ENCODE peak calls at places on chromosomes 1 and 21, in nine cellular contexts. One of them, this sample, is unnamed.

GRCh38 chr1:43549921-43550597 is 19.4 kb downstream of the PTPRF start:
- DNase-seq in EL: no peak
- DNase-seq in transverse colon: peak
- DNase-seq in Kasumi-1: no peak
- DNase-seq in ACHN: no peak
- DNase-seq in MCF 10A: peak
- DNase-seq in choroid plexus epithelial cell: no peak
- DNase-seq in NCI-H748 treated with DMSO at 0.1 percent for 48 hours: peak
- DNase-seq in stimulated activated CD4-positive, alpha-beta T cell treated with anti-CD3 and anti-CD28 coated beads, Interleukin-4, amount 100 ng/mL, for 48 hours: no peak
- DNase-seq in this sample: peak

GRCh38 chr1:70034403-70034802 is 171.0 kb downstream of the LRRC40 start:
- DNase-seq in EL: peak
- DNase-seq in transverse colon: no peak
- DNase-seq in Kasumi-1: peak
- DNase-seq in ACHN: peak
- DNase-seq in MCF 10A: peak
- DNase-seq in choroid plexus epithelial cell: peak
- DNase-seq in NCI-H748 treated with DMSO at 0.1 percent for 48 hours: peak
- DNase-seq in stimulated activated CD4-positive, alpha-beta T cell treated with anti-CD3 and anti-CD28 coated beads, Interleukin-4, amount 100 ng/mL, for 48 hours: no peak
- DNase-seq in this sample: peak

GRCh38 chr1:92834617-92835016 is 2.8 kb downstream of the RPL5 start:
- DNase-seq in EL: no peak
- DNase-seq in transverse colon: no peak
- DNase-seq in Kasumi-1: no peak
- DNase-seq in ACHN: no peak
- DNase-seq in MCF 10A: no peak
- DNase-seq in choroid plexus epithelial cell: no peak
- DNase-seq in NCI-H748 treated with DMSO at 0.1 percent for 48 hours: no peak
- DNase-seq in stimulated activated CD4-positive, alpha-beta T cell treated with anti-CD3 and anti-CD28 coated beads, Interleukin-4, amount 100 ng/mL, for 48 hours: no peak
- DNase-seq in this sample: no peak

GRCh38 chr1:179099891-179100290 is 18.0 kb downstream of the TOR3A start:
- DNase-seq in EL: no peak
- DNase-seq in transverse colon: no peak
- DNase-seq in Kasumi-1: no peak
- DNase-seq in ACHN: no peak
- DNase-seq in MCF 10A: no peak
- DNase-seq in choroid plexus epithelial cell: no peak
- DNase-seq in NCI-H748 treated with DMSO at 0.1 percent for 48 hours: no peak
- DNase-seq in stimulated activated CD4-positive, alpha-beta T cell treated with anti-CD3 and anti-CD28 coated beads, Interleukin-4, amount 100 ng/mL, for 48 hours: no peak
- DNase-seq in this sample: no peak

GRCh38 chr21:33566514-33566913 is 22.0 kb downstream of the DONSON start:
- DNase-seq in EL: no peak
- DNase-seq in transverse colon: no peak
- DNase-seq in Kasumi-1: no peak
- DNase-seq in ACHN: no peak
- DNase-seq in MCF 10A: no peak
- DNase-seq in choroid plexus epithelial cell: no peak
- DNase-seq in NCI-H748 treated with DMSO at 0.1 percent for 48 hours: no peak
- DNase-seq in stimulated activated CD4-positive, alpha-beta T cell treated with anti-CD3 and anti-CD28 coated beads, Interleukin-4, amount 100 ng/mL, for 48 hours: no peak
- DNase-seq in this sample: no peak

GRCh38 chr1:230493264-230493663 is 67.1 kb upstream of the PGBD5 start:
- DNase-seq in EL: no peak
- DNase-seq in transverse colon: no peak
- DNase-seq in Kasumi-1: no peak
- DNase-seq in ACHN: no peak
- DNase-seq in MCF 10A: no peak
- DNase-seq in choroid plexus epithelial cell: no peak
- DNase-seq in NCI-H748 treated with DMSO at 0.1 percent for 48 hours: no peak
- DNase-seq in stimulated activated CD4-positive, alpha-beta T cell treated with anti-CD3 and anti-CD28 coated beads, Interleukin-4, amount 100 ng/mL, for 48 hours: no peak
- DNase-seq in this sample: no peak

GRCh38 chr1:58109646-58110200 is 436.8 kb downstream of the OMA1 start:
- DNase-seq in EL: no peak
- DNase-seq in transverse colon: no peak
- DNase-seq in Kasumi-1: no peak
- DNase-seq in ACHN: no peak
- DNase-seq in MCF 10A: no peak
- DNase-seq in choroid plexus epithelial cell: no peak
- DNase-seq in NCI-H748 treated with DMSO at 0.1 percent for 48 hours: no peak
- DNase-seq in stimulated activated CD4-positive, alpha-beta T cell treated with anti-CD3 and anti-CD28 coated beads, Interleukin-4, amount 100 ng/mL, for 48 hours: no peak
- DNase-seq in this sample: no peak

GRCh38 chr1:239185245-239185619 is 201.1 kb upstream of the CHRM3 start:
- DNase-seq in EL: no peak
- DNase-seq in transverse colon: no peak
- DNase-seq in Kasumi-1: no peak
- DNase-seq in ACHN: no peak
- DNase-seq in MCF 10A: no peak
- DNase-seq in choroid plexus epithelial cell: no peak
- DNase-seq in NCI-H748 treated with DMSO at 0.1 percent for 48 hours: no peak
- DNase-seq in stimulated activated CD4-positive, alpha-beta T cell treated with anti-CD3 and anti-CD28 coated beads, Interleukin-4, amount 100 ng/mL, for 48 hours: no peak
- DNase-seq in this sample: no peak

GRCh38 chr1:202615501-202616354 is 94.5 kb downstream of the SYT2 start:
- DNase-seq in EL: peak
- DNase-seq in transverse colon: peak
- DNase-seq in Kasumi-1: peak
- DNase-seq in ACHN: peak
- DNase-seq in MCF 10A: peak
- DNase-seq in choroid plexus epithelial cell: peak
- DNase-seq in NCI-H748 treated with DMSO at 0.1 percent for 48 hours: no peak
- DNase-seq in stimulated activated CD4-positive, alpha-beta T cell treated with anti-CD3 and anti-CD28 coated beads, Interleukin-4, amount 100 ng/mL, for 48 hours: no peak
- DNase-seq in this sample: peak

GRCh38 chr1:100530901-100531487 is 6.9 kb upstream of the GPR88 start:
- DNase-seq in EL: peak
- DNase-seq in transverse colon: peak
- DNase-seq in Kasumi-1: peak
- DNase-seq in ACHN: no peak
- DNase-seq in MCF 10A: peak
- DNase-seq in choroid plexus epithelial cell: peak
- DNase-seq in NCI-H748 treated with DMSO at 0.1 percent for 48 hours: no peak
- DNase-seq in stimulated activated CD4-positive, alpha-beta T cell treated with anti-CD3 and anti-CD28 coated beads, Interleukin-4, amount 100 ng/mL, for 48 hours: no peak
- DNase-seq in this sample: peak

GRCh38 chr1:83796409-83796808 is 202.5 kb downstream of the TTLL7 start:
- DNase-seq in EL: no peak
- DNase-seq in transverse colon: no peak
- DNase-seq in Kasumi-1: no peak
- DNase-seq in ACHN: no peak
- DNase-seq in MCF 10A: no peak
- DNase-seq in choroid plexus epithelial cell: peak
- DNase-seq in NCI-H748 treated with DMSO at 0.1 percent for 48 hours: no peak
- DNase-seq in stimulated activated CD4-positive, alpha-beta T cell treated with anti-CD3 and anti-CD28 coated beads, Interleukin-4, amount 100 ng/mL, for 48 hours: no peak
- DNase-seq in this sample: no peak

GRCh38 chr21:42255825-42256224 is 36.9 kb downstream of the ABCG1 start:
- DNase-seq in EL: no peak
- DNase-seq in transverse colon: no peak
- DNase-seq in Kasumi-1: no peak
- DNase-seq in ACHN: no peak
- DNase-seq in MCF 10A: no peak
- DNase-seq in choroid plexus epithelial cell: no peak
- DNase-seq in NCI-H748 treated with DMSO at 0.1 percent for 48 hours: no peak
- DNase-seq in stimulated activated CD4-positive, alpha-beta T cell treated with anti-CD3 and anti-CD28 coated beads, Interleukin-4, amount 100 ng/mL, for 48 hours: no peak
- DNase-seq in this sample: no peak

GRCh38 chr1:37958690-37959089 is 11.8 kb upstream of the INPP5B start:
- DNase-seq in EL: peak
- DNase-seq in transverse colon: no peak
- DNase-seq in Kasumi-1: no peak
- DNase-seq in ACHN: peak
- DNase-seq in MCF 10A: no peak
- DNase-seq in choroid plexus epithelial cell: peak
- DNase-seq in NCI-H748 treated with DMSO at 0.1 percent for 48 hours: no peak
- DNase-seq in stimulated activated CD4-positive, alpha-beta T cell treated with anti-CD3 and anti-CD28 coated beads, Interleukin-4, amount 100 ng/mL, for 48 hours: no peak
- DNase-seq in this sample: peak

GRCh38 chr1:109240158-109241152 is 8.9 kb upstream of the CELSR2 start:
- DNase-seq in EL: peak
- DNase-seq in transverse colon: peak
- DNase-seq in Kasumi-1: peak
- DNase-seq in ACHN: no peak
- DNase-seq in MCF 10A: peak
- DNase-seq in choroid plexus epithelial cell: peak
- DNase-seq in NCI-H748 treated with DMSO at 0.1 percent for 48 hours: no peak
- DNase-seq in stimulated activated CD4-positive, alpha-beta T cell treated with anti-CD3 and anti-CD28 coated beads, Interleukin-4, amount 100 ng/mL, for 48 hours: no peak
- DNase-seq in this sample: no peak

GRCh38 chr21:46368533-46369285 is 44.8 kb downstream of the PCNT start:
- DNase-seq in EL: no peak
- DNase-seq in transverse colon: no peak
- DNase-seq in Kasumi-1: peak
- DNase-seq in ACHN: no peak
- DNase-seq in MCF 10A: no peak
- DNase-seq in choroid plexus epithelial cell: peak
- DNase-seq in NCI-H748 treated with DMSO at 0.1 percent for 48 hours: no peak
- DNase-seq in stimulated activated CD4-positive, alpha-beta T cell treated with anti-CD3 and anti-CD28 coated beads, Interleukin-4, amount 100 ng/mL, for 48 hours: peak
- DNase-seq in this sample: no peak

GRCh38 chr1:109914587-109915240 is 4.1 kb downstream of the CSF1 start:
- DNase-seq in EL: peak
- DNase-seq in transverse colon: no peak
- DNase-seq in Kasumi-1: no peak
- DNase-seq in ACHN: no peak
- DNase-seq in MCF 10A: peak
- DNase-seq in choroid plexus epithelial cell: peak
- DNase-seq in NCI-H748 treated with DMSO at 0.1 percent for 48 hours: no peak
- DNase-seq in stimulated activated CD4-positive, alpha-beta T cell treated with anti-CD3 and anti-CD28 coated beads, Interleukin-4, amount 100 ng/mL, for 48 hours: no peak
- DNase-seq in this sample: no peak

GRCh38 chr1:74505889-74506288 is 6.5 kb downstream of the LRRC53 start:
- DNase-seq in EL: no peak
- DNase-seq in transverse colon: no peak
- DNase-seq in Kasumi-1: no peak
- DNase-seq in ACHN: no peak
- DNase-seq in MCF 10A: no peak
- DNase-seq in choroid plexus epithelial cell: no peak
- DNase-seq in NCI-H748 treated with DMSO at 0.1 percent for 48 hours: peak
- DNase-seq in stimulated activated CD4-positive, alpha-beta T cell treated with anti-CD3 and anti-CD28 coated beads, Interleukin-4, amount 100 ng/mL, for 48 hours: no peak
- DNase-seq in this sample: no peak

GRCh38 chr1:193325771-193326170 is 139.4 kb upstream of the B3GALT2 start:
- DNase-seq in EL: peak
- DNase-seq in transverse colon: no peak
- DNase-seq in Kasumi-1: no peak
- DNase-seq in ACHN: peak
- DNase-seq in MCF 10A: no peak
- DNase-seq in choroid plexus epithelial cell: no peak
- DNase-seq in NCI-H748 treated with DMSO at 0.1 percent for 48 hours: no peak
- DNase-seq in stimulated activated CD4-positive, alpha-beta T cell treated with anti-CD3 and anti-CD28 coated beads, Interleukin-4, amount 100 ng/mL, for 48 hours: no peak
- DNase-seq in this sample: no peak

GRCh38 chr1:170886460-170886859 is 48.9 kb upstream of the MROH9 start:
- DNase-seq in EL: no peak
- DNase-seq in transverse colon: peak
- DNase-seq in Kasumi-1: no peak
- DNase-seq in ACHN: no peak
- DNase-seq in MCF 10A: no peak
- DNase-seq in choroid plexus epithelial cell: no peak
- DNase-seq in NCI-H748 treated with DMSO at 0.1 percent for 48 hours: no peak
- DNase-seq in stimulated activated CD4-positive, alpha-beta T cell treated with anti-CD3 and anti-CD28 coated beads, Interleukin-4, amount 100 ng/mL, for 48 hours: no peak
- DNase-seq in this sample: no peak

GRCh38 chr21:33238146-33238545 is 8.4 kb downstream of the IFNAR2 start:
- DNase-seq in EL: peak
- DNase-seq in transverse colon: no peak
- DNase-seq in Kasumi-1: no peak
- DNase-seq in ACHN: no peak
- DNase-seq in MCF 10A: no peak
- DNase-seq in choroid plexus epithelial cell: no peak
- DNase-seq in NCI-H748 treated with DMSO at 0.1 percent for 48 hours: no peak
- DNase-seq in stimulated activated CD4-positive, alpha-beta T cell treated with anti-CD3 and anti-CD28 coated beads, Interleukin-4, amount 100 ng/mL, for 48 hours: no peak
- DNase-seq in this sample: no peak

GRCh38 chr1:220708929-220709801 is 19.0 kb downstream of the C1orf115 start:
- DNase-seq in EL: no peak
- DNase-seq in transverse colon: peak
- DNase-seq in Kasumi-1: no peak
- DNase-seq in ACHN: no peak
- DNase-seq in MCF 10A: no peak
- DNase-seq in choroid plexus epithelial cell: no peak
- DNase-seq in NCI-H748 treated with DMSO at 0.1 percent for 48 hours: no peak
- DNase-seq in stimulated activated CD4-positive, alpha-beta T cell treated with anti-CD3 and anti-CD28 coated beads, Interleukin-4, amount 100 ng/mL, for 48 hours: no peak
- DNase-seq in this sample: no peak

GRCh38 chr1:95384570-95384969 is 150.6 kb downstream of the RWDD3 start:
- DNase-seq in EL: peak
- DNase-seq in transverse colon: no peak
- DNase-seq in Kasumi-1: peak
- DNase-seq in ACHN: peak
- DNase-seq in MCF 10A: peak
- DNase-seq in choroid plexus epithelial cell: no peak
- DNase-seq in NCI-H748 treated with DMSO at 0.1 percent for 48 hours: no peak
- DNase-seq in stimulated activated CD4-positive, alpha-beta T cell treated with anti-CD3 and anti-CD28 coated beads, Interleukin-4, amount 100 ng/mL, for 48 hours: peak
- DNase-seq in this sample: peak

GRCh38 chr1:180168786-180169640 is 14.3 kb downstream of the QSOX1 start:
- DNase-seq in EL: peak
- DNase-seq in transverse colon: peak
- DNase-seq in Kasumi-1: peak
- DNase-seq in ACHN: peak
- DNase-seq in MCF 10A: peak
- DNase-seq in choroid plexus epithelial cell: peak
- DNase-seq in NCI-H748 treated with DMSO at 0.1 percent for 48 hours: peak
- DNase-seq in stimulated activated CD4-positive, alpha-beta T cell treated with anti-CD3 and anti-CD28 coated beads, Interleukin-4, amount 100 ng/mL, for 48 hours: peak
- DNase-seq in this sample: peak

GRCh38 chr1:13540871-13541270 is 27.1 kb upstream of the LRRC38 start:
- DNase-seq in EL: no peak
- DNase-seq in transverse colon: peak
- DNase-seq in Kasumi-1: no peak
- DNase-seq in ACHN: no peak
- DNase-seq in MCF 10A: no peak
- DNase-seq in choroid plexus epithelial cell: no peak
- DNase-seq in NCI-H748 treated with DMSO at 0.1 percent for 48 hours: no peak
- DNase-seq in stimulated activated CD4-positive, alpha-beta T cell treated with anti-CD3 and anti-CD28 coated beads, Interleukin-4, amount 100 ng/mL, for 48 hours: no peak
- DNase-seq in this sample: no peak

GRCh38 chr1:91549041-91549735 is 48.5 kb downstream of the CDC7 start:
- DNase-seq in EL: no peak
- DNase-seq in transverse colon: peak
- DNase-seq in Kasumi-1: peak
- DNase-seq in ACHN: no peak
- DNase-seq in MCF 10A: no peak
- DNase-seq in choroid plexus epithelial cell: no peak
- DNase-seq in NCI-H748 treated with DMSO at 0.1 percent for 48 hours: no peak
- DNase-seq in stimulated activated CD4-positive, alpha-beta T cell treated with anti-CD3 and anti-CD28 coated beads, Interleukin-4, amount 100 ng/mL, for 48 hours: no peak
- DNase-seq in this sample: no peak

GRCh38 chr1:30135729-30136128 is 587.7 kb downstream of the MATN1 start:
- DNase-seq in EL: no peak
- DNase-seq in transverse colon: no peak
- DNase-seq in Kasumi-1: no peak
- DNase-seq in ACHN: no peak
- DNase-seq in MCF 10A: no peak
- DNase-seq in choroid plexus epithelial cell: no peak
- DNase-seq in NCI-H748 treated with DMSO at 0.1 percent for 48 hours: no peak
- DNase-seq in stimulated activated CD4-positive, alpha-beta T cell treated with anti-CD3 and anti-CD28 coated beads, Interleukin-4, amount 100 ng/mL, for 48 hours: no peak
- DNase-seq in this sample: no peak

GRCh38 chr1:53336146-53336545 is 8.3 kb upstream of the LRP8 start:
- DNase-seq in EL: no peak
- DNase-seq in transverse colon: no peak
- DNase-seq in Kasumi-1: no peak
- DNase-seq in ACHN: no peak
- DNase-seq in MCF 10A: no peak
- DNase-seq in choroid plexus epithelial cell: no peak
- DNase-seq in NCI-H748 treated with DMSO at 0.1 percent for 48 hours: no peak
- DNase-seq in stimulated activated CD4-positive, alpha-beta T cell treated with anti-CD3 and anti-CD28 coated beads, Interleukin-4, amount 100 ng/mL, for 48 hours: no peak
- DNase-seq in this sample: no peak

GRCh38 chr21:17784604-17785402 is 34.4 kb downstream of the C21orf91 start:
- DNase-seq in EL: no peak
- DNase-seq in transverse colon: peak
- DNase-seq in Kasumi-1: peak
- DNase-seq in ACHN: no peak
- DNase-seq in MCF 10A: no peak
- DNase-seq in choroid plexus epithelial cell: no peak
- DNase-seq in NCI-H748 treated with DMSO at 0.1 percent for 48 hours: no peak
- DNase-seq in stimulated activated CD4-positive, alpha-beta T cell treated with anti-CD3 and anti-CD28 coated beads, Interleukin-4, amount 100 ng/mL, for 48 hours: no peak
- DNase-seq in this sample: no peak

GRCh38 chr21:34613679-34614442 is 1.1 kb downstream of the RCAN1 start:
- DNase-seq in EL: peak
- DNase-seq in transverse colon: no peak
- DNase-seq in Kasumi-1: no peak
- DNase-seq in ACHN: no peak
- DNase-seq in MCF 10A: peak
- DNase-seq in choroid plexus epithelial cell: peak
- DNase-seq in NCI-H748 treated with DMSO at 0.1 percent for 48 hours: no peak
- DNase-seq in stimulated activated CD4-positive, alpha-beta T cell treated with anti-CD3 and anti-CD28 coated beads, Interleukin-4, amount 100 ng/mL, for 48 hours: no peak
- DNase-seq in this sample: peak

GRCh38 chr1:24108334-24109165 is 3.4 kb downstream of the MYOM3 start:
- DNase-seq in EL: peak
- DNase-seq in transverse colon: peak
- DNase-seq in Kasumi-1: no peak
- DNase-seq in ACHN: peak
- DNase-seq in MCF 10A: peak
- DNase-seq in choroid plexus epithelial cell: peak
- DNase-seq in NCI-H748 treated with DMSO at 0.1 percent for 48 hours: no peak
- DNase-seq in stimulated activated CD4-positive, alpha-beta T cell treated with anti-CD3 and anti-CD28 coated beads, Interleukin-4, amount 100 ng/mL, for 48 hours: no peak
- DNase-seq in this sample: peak

GRCh38 chr1:15217654-15218053 is 29.4 kb upstream of the FHAD1 start:
- DNase-seq in EL: no peak
- DNase-seq in transverse colon: no peak
- DNase-seq in Kasumi-1: no peak
- DNase-seq in ACHN: no peak
- DNase-seq in MCF 10A: no peak
- DNase-seq in choroid plexus epithelial cell: no peak
- DNase-seq in NCI-H748 treated with DMSO at 0.1 percent for 48 hours: no peak
- DNase-seq in stimulated activated CD4-positive, alpha-beta T cell treated with anti-CD3 and anti-CD28 coated beads, Interleukin-4, amount 100 ng/mL, for 48 hours: no peak
- DNase-seq in this sample: no peak